ENCODE peak calls at places on chromosomes 16 and 17, in four cellular contexts. F is erythroblast, C is AG09319, B is NCI-H2081 treated with DMSO at 0.1 percent for 48 hours. V is an unnamed sample.
A peak's percentile ranks its signal among the peaks of the same experiment; 100 is the strongest.

GRCh38 chr17:76641501-76641900 is 2.1 kb downstream of the ST6GALNAC1 start:
- DNase-seq in F (peak; percentile 63), C (no peak), B (no peak), V (no peak)

GRCh38 chr16:21162661-21163151 is 4.2 kb downstream of the LDAF1 start:
- DNase-seq in F (no peak), C (peak; percentile 41), B (no peak), V (no peak)

GRCh38 chr16:84834403-84834772 is 14.6 kb downstream of the CRISPLD2 start:
- DNase-seq in F (no peak), C (no peak), B (no peak), V (no peak)

GRCh38 chr16:50742521-50743150 is 750 bp downstream of the CYLD start:
- DNase-seq in F (peak; percentile 44), C (no peak), B (no peak), V (no peak)

GRCh38 chr16:30078744-30079143 is 3.0 kb downstream of the PPP4C start:
- DNase-seq in F (no peak), C (no peak), B (no peak), V (no peak)

GRCh38 chr16:56362706-56363105 is 62.6 kb downstream of the AMFR start:
- DNase-seq in F (no peak), C (no peak), B (no peak), V (no peak)

GRCh38 chr16:88691924-88692560 is 5.7 kb upstream of the SNAI3 start:
- DNase-seq in F (no peak), C (no peak), B (no peak), V (no peak)

GRCh38 chr16:879461-879861 is 78.9 kb upstream of the GNG13 start:
- DNase-seq in F (no peak), C (no peak), B (no peak), V (no peak)

V was measured in retinal pigment epithelial cell.